ENCODE peak calls at places on chromosomes 2 and 18, in eight cellular contexts. One of them, this sample, is unnamed.

GRCh38 chr2:177335917-177336450 is 56.6 kb upstream of the AGPS start:
- DNase-seq in T-helper 17 cell: no peak
- DNase-seq in SHP77: no peak
- DNase-seq in amniotic epithelial cell: no peak
- DNase-seq in T-helper 9 cell: no peak
- DNase-seq in iPS-NIHi11: no peak
- DNase-seq in T-cell: no peak
- DNase-seq in erythroblast: peak; percentile 53
- DNase-seq in this sample: no peak

GRCh38 chr2:156306821-156307220 is 25.7 kb downstream of the NR4A2 start:
- DNase-seq in T-helper 17 cell: no peak
- DNase-seq in SHP77: no peak
- DNase-seq in amniotic epithelial cell: no peak
- DNase-seq in T-helper 9 cell: no peak
- DNase-seq in iPS-NIHi11: no peak
- DNase-seq in T-cell: no peak
- DNase-seq in erythroblast: no peak
- DNase-seq in this sample: no peak

GRCh38 chr2:58930541-58930940 is 689.4 kb upstream of the FANCL start:
- DNase-seq in T-helper 17 cell: no peak
- DNase-seq in SHP77: no peak
- DNase-seq in amniotic epithelial cell: no peak
- DNase-seq in T-helper 9 cell: no peak
- DNase-seq in iPS-NIHi11: no peak
- DNase-seq in T-cell: no peak
- DNase-seq in erythroblast: no peak
- DNase-seq in this sample: no peak

GRCh38 chr2:43068053-43068471 is 158.3 kb downstream of the ZFP36L2 start:
- DNase-seq in T-helper 17 cell: no peak
- DNase-seq in SHP77: no peak
- DNase-seq in amniotic epithelial cell: no peak
- DNase-seq in T-helper 9 cell: no peak
- DNase-seq in iPS-NIHi11: peak; percentile 19
- DNase-seq in T-cell: no peak
- DNase-seq in erythroblast: no peak
- DNase-seq in this sample: no peak

GRCh38 chr2:55437515-55438390 is 18.1 kb upstream of the CCDC88A start:
- DNase-seq in T-helper 17 cell: no peak
- DNase-seq in SHP77: no peak
- DNase-seq in amniotic epithelial cell: no peak
- DNase-seq in T-helper 9 cell: no peak
- DNase-seq in iPS-NIHi11: no peak
- DNase-seq in T-cell: no peak
- DNase-seq in erythroblast: no peak
- DNase-seq in this sample: no peak

GRCh38 chr2:179020156-179020750 is 29.7 kb downstream of the CCDC141 start:
- DNase-seq in T-helper 17 cell: no peak
- DNase-seq in SHP77: peak; percentile 4
- DNase-seq in amniotic epithelial cell: no peak
- DNase-seq in T-helper 9 cell: peak; percentile 1
- DNase-seq in iPS-NIHi11: peak; percentile 60
- DNase-seq in T-cell: peak; percentile 24
- DNase-seq in erythroblast: peak; percentile 44
- DNase-seq in this sample: peak; percentile 17

GRCh38 chr2:216691210-216691741 is 4.1 kb downstream of the IGFBP5 start:
- DNase-seq in T-helper 17 cell: no peak
- DNase-seq in SHP77: peak; percentile 68
- DNase-seq in amniotic epithelial cell: peak; percentile 79
- DNase-seq in T-helper 9 cell: no peak
- DNase-seq in iPS-NIHi11: peak; percentile 69
- DNase-seq in T-cell: no peak
- DNase-seq in erythroblast: peak; percentile 72
- DNase-seq in this sample: peak; percentile 67

GRCh38 chr18:77057043-77057442 is 75.5 kb downstream of the MBP start:
- DNase-seq in T-helper 17 cell: no peak
- DNase-seq in SHP77: peak; percentile 35
- DNase-seq in amniotic epithelial cell: no peak
- DNase-seq in T-helper 9 cell: no peak
- DNase-seq in iPS-NIHi11: no peak
- DNase-seq in T-cell: no peak
- DNase-seq in erythroblast: no peak
- DNase-seq in this sample: no peak

GRCh38 chr18:76488190-76488589 is 6.9 kb downstream of the ZNF516 start:
- DNase-seq in T-helper 17 cell: no peak
- DNase-seq in SHP77: no peak
- DNase-seq in amniotic epithelial cell: peak; percentile 74
- DNase-seq in T-helper 9 cell: no peak
- DNase-seq in iPS-NIHi11: no peak
- DNase-seq in T-cell: no peak
- DNase-seq in erythroblast: no peak
- DNase-seq in this sample: peak; percentile 84

GRCh38 chr2:118807668-118808428 is 39.6 kb downstream of the EN1 start:
- DNase-seq in T-helper 17 cell: no peak
- DNase-seq in SHP77: no peak
- DNase-seq in amniotic epithelial cell: no peak
- DNase-seq in T-helper 9 cell: no peak
- DNase-seq in iPS-NIHi11: peak; percentile 49
- DNase-seq in T-cell: no peak
- DNase-seq in erythroblast: no peak
- DNase-seq in this sample: no peak